ENCODE peak calls at places on chromosomes 4 and X, in five cellular contexts. One of them, this sample, is unnamed.

GRCh38 chr4:121030151-121030550 is 42.2 kb downstream of the NDNF start:
- DNase-seq in neural progenitor cell: no peak
- DNase-seq in endodermal cell: no peak
- DNase-seq in HepG2: no peak
- DNase-seq in trophoblast cell: no peak
- DNase-seq in this sample: no peak

GRCh38 chr4:8589831-8590545 is 2.6 kb upstream of the CPZ start:
- DNase-seq in neural progenitor cell: peak; percentile 32
- DNase-seq in endodermal cell: no peak
- DNase-seq in HepG2: no peak
- DNase-seq in trophoblast cell: no peak
- DNase-seq in this sample: no peak

GRCh38 chr4:144627663-144628076 is 18.3 kb upstream of the HHIP start:
- DNase-seq in neural progenitor cell: no peak
- DNase-seq in endodermal cell: no peak
- DNase-seq in HepG2: no peak
- DNase-seq in trophoblast cell: no peak
- DNase-seq in this sample: no peak

GRCh38 chr4:3461515-3462291 is 1.4 kb upstream of the DOK7 start:
- DNase-seq in neural progenitor cell: no peak
- DNase-seq in endodermal cell: no peak
- DNase-seq in HepG2: no peak
- DNase-seq in trophoblast cell: no peak
- DNase-seq in this sample: no peak

GRCh38 chrX:23819385-23820234 is 36.6 kb downstream of the SAT1 start:
- DNase-seq in neural progenitor cell: no peak
- DNase-seq in endodermal cell: no peak
- DNase-seq in HepG2: peak; percentile 35
- DNase-seq in trophoblast cell: no peak
- DNase-seq in this sample: no peak

GRCh38 chr4:77100234-77100633 is 24.4 kb upstream of the CCNI start:
- DNase-seq in neural progenitor cell: no peak
- DNase-seq in endodermal cell: no peak
- DNase-seq in HepG2: no peak
- DNase-seq in trophoblast cell: no peak
- DNase-seq in this sample: no peak

GRCh38 chrX:51931761-51932160 is 38.3 kb downstream of the MAGED1 start:
- DNase-seq in neural progenitor cell: no peak
- DNase-seq in endodermal cell: no peak
- DNase-seq in HepG2: no peak
- DNase-seq in trophoblast cell: no peak
- DNase-seq in this sample: no peak

GRCh38 chrX:122504026-122504425 is 680.1 kb upstream of the GRIA3 start:
- DNase-seq in neural progenitor cell: no peak
- DNase-seq in endodermal cell: no peak
- DNase-seq in HepG2: no peak
- DNase-seq in trophoblast cell: no peak
- DNase-seq in this sample: no peak

GRCh38 chrX:133981908-133982307 is 3.5 kb downstream of the GPC3 start:
- DNase-seq in neural progenitor cell: no peak
- DNase-seq in endodermal cell: no peak
- DNase-seq in HepG2: no peak
- DNase-seq in trophoblast cell: no peak
- DNase-seq in this sample: no peak

GRCh38 chr4:152369203-152369902 is 166.5 kb downstream of the FBXW7 start:
- DNase-seq in neural progenitor cell: no peak
- DNase-seq in endodermal cell: no peak
- DNase-seq in HepG2: no peak
- DNase-seq in trophoblast cell: no peak
- DNase-seq in this sample: no peak

GRCh38 chr4:53659737-53660136 is 68.5 kb upstream of the LNX1 start:
- DNase-seq in neural progenitor cell: no peak
- DNase-seq in endodermal cell: no peak
- DNase-seq in HepG2: no peak
- DNase-seq in trophoblast cell: no peak
- DNase-seq in this sample: no peak

GRCh38 chrX:71911731-71912050 is 1.0 kb downstream of the NHSL2 start:
- DNase-seq in neural progenitor cell: peak; percentile 74
- DNase-seq in endodermal cell: no peak
- DNase-seq in HepG2: no peak
- DNase-seq in trophoblast cell: no peak
- DNase-seq in this sample: no peak

GRCh38 chr4:108906006-108906405 is 143.2 kb upstream of the ETNPPL start:
- DNase-seq in neural progenitor cell: peak; percentile 24
- DNase-seq in endodermal cell: peak; percentile 53
- DNase-seq in HepG2: no peak
- DNase-seq in trophoblast cell: no peak
- DNase-seq in this sample: no peak
- H3K9ac ChIP-seq in neural progenitor cell: no peak overlapping the region
- H3K9ac ChIP-seq in endodermal cell: no peak overlapping the region
- H3K9ac ChIP-seq in HepG2: no peak overlapping the region
- H3K9ac ChIP-seq in trophoblast cell: no peak overlapping the region
- H3K9ac ChIP-seq in this sample: no peak overlapping the region

GRCh38 chr4:168633071-168633470 is 136.2 kb downstream of the PALLD start:
- DNase-seq in neural progenitor cell: no peak
- DNase-seq in endodermal cell: no peak
- DNase-seq in HepG2: no peak
- DNase-seq in trophoblast cell: no peak
- DNase-seq in this sample: no peak
- H3K4me3 ChIP-seq in neural progenitor cell: peak overlapping the region; percentile 77
- H3K4me3 ChIP-seq in endodermal cell: peak overlapping the region; percentile 85
- H3K4me3 ChIP-seq in HepG2: no peak overlapping the region
- H3K4me3 ChIP-seq in trophoblast cell: peak overlapping the region; percentile 73
- H3K4me3 ChIP-seq in this sample: no peak overlapping the region

GRCh38 chr4:726235-726787 is 20.7 kb downstream of the PCGF3 start:
- DNase-seq in neural progenitor cell: no peak
- DNase-seq in endodermal cell: no peak
- DNase-seq in HepG2: no peak
- DNase-seq in trophoblast cell: peak; percentile 64
- DNase-seq in this sample: no peak
- H3K9ac ChIP-seq in neural progenitor cell: peak overlapping the region; percentile 14
- H3K9ac ChIP-seq in endodermal cell: no peak overlapping the region
- H3K9ac ChIP-seq in HepG2: no peak overlapping the region
- H3K9ac ChIP-seq in trophoblast cell: no peak overlapping the region
- H3K9ac ChIP-seq in this sample: peak overlapping the region; percentile 26

DNA sequence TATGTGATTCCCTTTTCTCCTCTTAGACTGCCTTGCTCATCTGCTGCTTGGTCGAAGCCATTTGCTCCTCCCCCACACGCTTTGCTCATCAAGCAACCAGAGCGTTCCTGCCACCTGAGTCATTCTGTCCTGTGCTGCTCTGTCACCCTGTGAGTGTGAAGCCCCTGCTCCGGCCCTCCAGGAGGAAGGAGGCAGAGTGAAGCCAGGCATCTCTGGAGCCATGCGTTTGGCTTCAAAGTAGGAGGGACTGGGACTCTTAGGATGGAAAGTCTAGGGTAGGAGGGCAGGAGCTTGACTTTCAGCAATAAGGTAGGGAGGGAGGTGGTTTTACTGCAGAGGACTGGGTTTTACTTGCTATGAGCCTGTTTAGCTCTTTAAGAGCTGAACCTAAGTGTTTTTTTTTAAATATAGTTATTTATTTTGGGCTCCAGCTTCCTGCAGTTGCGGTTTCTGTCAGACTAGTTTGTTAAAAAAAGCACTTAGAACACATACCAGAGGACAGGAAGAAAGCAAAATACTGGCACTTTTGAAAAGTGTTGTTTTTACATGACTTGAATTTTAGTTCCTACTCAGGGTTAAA is 63.6 kb downstream of the SPINK2 start:
- DNase-seq in neural progenitor cell: peak; percentile 63
- DNase-seq in endodermal cell: peak; percentile 95
- DNase-seq in HepG2: peak; percentile 47
- DNase-seq in trophoblast cell: peak; percentile 66
- DNase-seq in this sample: peak; percentile 57
- H3K4me3 ChIP-seq in neural progenitor cell: no peak overlapping the region
- H3K4me3 ChIP-seq in endodermal cell: no peak overlapping the region
- H3K4me3 ChIP-seq in HepG2: no peak overlapping the region
- H3K4me3 ChIP-seq in trophoblast cell: no peak overlapping the region
- H3K4me3 ChIP-seq in this sample: no peak overlapping the region

GRCh38 chr4:39036172-39036571 is 4.0 kb upstream of the TMEM156 start:
- DNase-seq in neural progenitor cell: no peak
- DNase-seq in endodermal cell: no peak
- DNase-seq in HepG2: peak; percentile 83
- DNase-seq in trophoblast cell: no peak
- DNase-seq in this sample: no peak

GRCh38 chr4:39042365-39042764 is 10.2 kb upstream of the TMEM156 start:
- DNase-seq in neural progenitor cell: no peak
- DNase-seq in endodermal cell: no peak
- DNase-seq in HepG2: peak; percentile 18
- DNase-seq in trophoblast cell: peak; percentile 4
- DNase-seq in this sample: no peak

GRCh38 chr4:39032218-39033085 is at the start of gene TMEM156:
- DNase-seq in neural progenitor cell: no peak
- DNase-seq in endodermal cell: no peak
- DNase-seq in HepG2: peak; percentile 12
- DNase-seq in trophoblast cell: no peak
- DNase-seq in this sample: no peak

GRCh38 chr4:39039108-39039507 is 6.9 kb upstream of the TMEM156 start:
- DNase-seq in neural progenitor cell: no peak
- DNase-seq in endodermal cell: no peak
- DNase-seq in HepG2: no peak
- DNase-seq in trophoblast cell: no peak
- DNase-seq in this sample: no peak

GRCh38 chr4:39037491-39037825 is 5.2 kb upstream of the TMEM156 start:
- DNase-seq in neural progenitor cell: peak; percentile 50
- DNase-seq in endodermal cell: no peak
- DNase-seq in HepG2: no peak
- DNase-seq in trophoblast cell: no peak
- DNase-seq in this sample: no peak
- H3K9ac ChIP-seq in neural progenitor cell: no peak overlapping the region
- H3K9ac ChIP-seq in endodermal cell: no peak overlapping the region
- H3K9ac ChIP-seq in HepG2: no peak overlapping the region
- H3K9ac ChIP-seq in trophoblast cell: no peak overlapping the region
- H3K9ac ChIP-seq in this sample: no peak overlapping the region

GRCh38 chrX:45714864-45715263 is 514.2 kb upstream of the DIPK2B start:
- DNase-seq in neural progenitor cell: no peak
- DNase-seq in endodermal cell: no peak
- DNase-seq in HepG2: no peak
- DNase-seq in trophoblast cell: peak; percentile 5
- DNase-seq in this sample: no peak

GRCh38 chrX:45712067-45712466 is 511.4 kb upstream of the DIPK2B start:
- DNase-seq in neural progenitor cell: no peak
- DNase-seq in endodermal cell: no peak
- DNase-seq in HepG2: no peak
- DNase-seq in trophoblast cell: no peak
- DNase-seq in this sample: no peak

GRCh38 chrX:45709381-45709780 is 508.7 kb upstream of the DIPK2B start:
- DNase-seq in neural progenitor cell: no peak
- DNase-seq in endodermal cell: no peak
- DNase-seq in HepG2: no peak
- DNase-seq in trophoblast cell: no peak
- DNase-seq in this sample: no peak

GRCh38 chrX:45710081-45710801 is 509.6 kb upstream of the DIPK2B start:
- DNase-seq in neural progenitor cell: no peak
- DNase-seq in endodermal cell: no peak
- DNase-seq in HepG2: no peak
- DNase-seq in trophoblast cell: no peak
- DNase-seq in this sample: no peak

GRCh38 chrX:45711231-45711630 is 510.6 kb upstream of the DIPK2B start:
- DNase-seq in neural progenitor cell: no peak
- DNase-seq in endodermal cell: no peak
- DNase-seq in HepG2: no peak
- DNase-seq in trophoblast cell: no peak
- DNase-seq in this sample: no peak
- H3K4me3 ChIP-seq in neural progenitor cell: no peak overlapping the region
- H3K4me3 ChIP-seq in endodermal cell: no peak overlapping the region
- H3K4me3 ChIP-seq in HepG2: no peak overlapping the region
- H3K4me3 ChIP-seq in trophoblast cell: no peak overlapping the region
- H3K4me3 ChIP-seq in this sample: no peak overlapping the region

DNA sequence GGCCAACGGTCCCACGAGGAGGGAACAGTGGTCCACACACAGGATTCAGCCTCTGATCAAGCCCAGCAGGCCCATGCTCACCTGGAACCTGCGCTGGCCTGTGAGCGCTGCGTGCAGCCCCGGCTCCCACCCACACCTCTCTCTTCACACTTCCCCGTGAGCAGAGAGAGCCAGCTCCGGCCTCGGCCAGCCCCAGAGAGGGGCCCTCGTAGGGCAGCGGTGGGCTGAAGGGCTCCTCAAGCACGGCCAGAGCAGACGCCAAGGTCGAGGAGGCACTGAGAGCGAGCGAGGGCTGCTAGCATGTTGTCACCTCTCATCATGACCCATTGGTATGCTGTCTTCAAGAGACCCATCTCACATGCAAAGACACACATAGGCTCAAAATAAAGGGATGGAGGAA is 83.0 kb upstream of the FMR1 start:
- DNase-seq in neural progenitor cell: no peak
- DNase-seq in endodermal cell: no peak
- DNase-seq in HepG2: no peak
- DNase-seq in trophoblast cell: no peak
- DNase-seq in this sample: no peak
- H3K9ac ChIP-seq in neural progenitor cell: no peak overlapping the region
- H3K9ac ChIP-seq in endodermal cell: no peak overlapping the region
- H3K9ac ChIP-seq in HepG2: no peak overlapping the region
- H3K9ac ChIP-seq in trophoblast cell: no peak overlapping the region
- H3K9ac ChIP-seq in this sample: no peak overlapping the region

GRCh38 chrX:154380787-154381186 is 1.7 kb downstream of the EMD start:
- DNase-seq in neural progenitor cell: no peak
- DNase-seq in endodermal cell: no peak
- DNase-seq in HepG2: no peak
- DNase-seq in trophoblast cell: no peak
- DNase-seq in this sample: no peak

GRCh38 chrX:154382483-154383069 is 3.5 kb downstream of the EMD start:
- DNase-seq in neural progenitor cell: no peak
- DNase-seq in endodermal cell: no peak
- DNase-seq in HepG2: no peak
- DNase-seq in trophoblast cell: no peak
- DNase-seq in this sample: no peak

GRCh38 chrX:154379569-154379951 is 465 bp downstream of the EMD start:
- DNase-seq in neural progenitor cell: no peak
- DNase-seq in endodermal cell: no peak
- DNase-seq in HepG2: no peak
- DNase-seq in trophoblast cell: no peak
- DNase-seq in this sample: no peak

GRCh38 chrX:154380153-154380552 is 1.1 kb downstream of the EMD start:
- DNase-seq in neural progenitor cell: no peak
- DNase-seq in endodermal cell: no peak
- DNase-seq in HepG2: no peak
- DNase-seq in trophoblast cell: no peak
- DNase-seq in this sample: no peak

DNA sequence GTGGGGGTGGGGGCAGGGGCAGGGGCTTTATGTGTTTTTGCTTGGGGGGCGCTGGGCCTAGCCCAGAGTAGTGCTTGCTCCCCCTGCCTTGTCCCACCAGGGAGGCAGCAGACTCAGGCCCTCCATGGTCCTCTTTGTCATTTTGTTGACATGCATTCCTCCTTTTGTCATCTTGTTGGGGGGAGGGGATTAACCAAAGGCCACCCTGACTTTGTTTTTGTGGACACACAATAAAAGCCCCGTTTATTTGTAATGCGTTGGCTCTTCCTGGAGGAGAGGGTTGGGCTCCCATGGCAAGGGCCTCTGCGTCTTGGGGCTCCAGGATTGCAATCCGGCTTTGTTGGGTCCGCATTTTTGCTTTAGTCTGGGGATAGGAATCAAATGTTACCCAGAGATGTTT is 2.2 kb downstream of the EMD start:
- DNase-seq in neural progenitor cell: peak; percentile 73
- DNase-seq in endodermal cell: no peak
- DNase-seq in HepG2: no peak
- DNase-seq in trophoblast cell: no peak
- DNase-seq in this sample: no peak
- H3K4me3 ChIP-seq in neural progenitor cell: no peak overlapping the region
- H3K4me3 ChIP-seq in endodermal cell: no peak overlapping the region
- H3K4me3 ChIP-seq in HepG2: no peak overlapping the region
- H3K4me3 ChIP-seq in trophoblast cell: no peak overlapping the region
- H3K4me3 ChIP-seq in this sample: no peak overlapping the region